ENCODE peak calls at places on chromosomes 5 and 9, in ten cellular contexts. One of them, this sample, is unnamed.

GRCh38 chr5:113224605-113225065 is 210.2 kb downstream of the TSSK1B start:
- DNase-seq in keratinocyte: no peak
- DNase-seq in AG10803: no peak
- DNase-seq in cardiac fibroblast: no peak
- DNase-seq in SK-N-SH: no peak
- DNase-seq in IMR-90: peak; percentile 61
- DNase-seq in dorsolateral prefrontal cortex: no peak
- DNase-seq in A549: no peak
- DNase-seq in lower lobe of right lung: no peak
- DNase-seq in adrenal gland: no peak
- DNase-seq in this sample: no peak

GRCh38 chr9:6975198-6975597 is 217.4 kb downstream of the KDM4C start:
- DNase-seq in keratinocyte: no peak
- DNase-seq in AG10803: no peak
- DNase-seq in cardiac fibroblast: no peak
- DNase-seq in SK-N-SH: no peak
- DNase-seq in IMR-90: no peak
- DNase-seq in dorsolateral prefrontal cortex: no peak
- DNase-seq in A549: no peak
- DNase-seq in lower lobe of right lung: no peak
- DNase-seq in adrenal gland: no peak
- DNase-seq in this sample: no peak

GRCh38 chr5:35061216-35061615 is 13.5 kb upstream of the AGXT2 start:
- DNase-seq in keratinocyte: no peak
- DNase-seq in AG10803: peak; percentile 54
- DNase-seq in cardiac fibroblast: peak; percentile 50
- DNase-seq in SK-N-SH: no peak
- DNase-seq in IMR-90: peak; percentile 48
- DNase-seq in dorsolateral prefrontal cortex: no peak
- DNase-seq in A549: no peak
- DNase-seq in lower lobe of right lung: no peak
- DNase-seq in adrenal gland: no peak
- DNase-seq in this sample: peak; percentile 46

GRCh38 chr5:45454114-45454513 is 242.1 kb downstream of the HCN1 start:
- DNase-seq in keratinocyte: no peak
- DNase-seq in AG10803: peak; percentile 12
- DNase-seq in cardiac fibroblast: peak; percentile 3
- DNase-seq in SK-N-SH: peak; percentile 28
- DNase-seq in IMR-90: peak; percentile 20
- DNase-seq in dorsolateral prefrontal cortex: peak; percentile 20
- DNase-seq in A549: peak; percentile 1
- DNase-seq in lower lobe of right lung: no peak
- DNase-seq in adrenal gland: peak; percentile 37
- DNase-seq in this sample: peak; percentile 2

GRCh38 chr5:88707216-88707965 is 175.6 kb downstream of the MEF2C start:
- DNase-seq in keratinocyte: no peak
- DNase-seq in AG10803: peak; percentile 43
- DNase-seq in cardiac fibroblast: no peak
- DNase-seq in SK-N-SH: no peak
- DNase-seq in IMR-90: peak; percentile 6
- DNase-seq in dorsolateral prefrontal cortex: no peak
- DNase-seq in A549: no peak
- DNase-seq in lower lobe of right lung: no peak
- DNase-seq in adrenal gland: no peak
- DNase-seq in this sample: no peak

GRCh38 chr5:169020102-169020501 is 280.8 kb downstream of the SLIT3 start:
- DNase-seq in keratinocyte: no peak
- DNase-seq in AG10803: peak; percentile 14
- DNase-seq in cardiac fibroblast: peak; percentile 34
- DNase-seq in SK-N-SH: peak; percentile 18
- DNase-seq in IMR-90: no peak
- DNase-seq in dorsolateral prefrontal cortex: no peak
- DNase-seq in A549: peak; percentile 58
- DNase-seq in lower lobe of right lung: no peak
- DNase-seq in adrenal gland: no peak
- DNase-seq in this sample: no peak

GRCh38 chr5:9927521-9927997 is 297.4 kb upstream of the TAS2R1 start:
- DNase-seq in keratinocyte: no peak
- DNase-seq in AG10803: peak; percentile 12
- DNase-seq in cardiac fibroblast: peak; percentile 69
- DNase-seq in SK-N-SH: no peak
- DNase-seq in IMR-90: peak; percentile 48
- DNase-seq in dorsolateral prefrontal cortex: no peak
- DNase-seq in A549: no peak
- DNase-seq in lower lobe of right lung: no peak
- DNase-seq in adrenal gland: no peak
- DNase-seq in this sample: peak; percentile 42

GRCh38 chr9:127778280-127779135 is at the start of gene SH2D3C:
- DNase-seq in keratinocyte: no peak
- DNase-seq in AG10803: no peak
- DNase-seq in cardiac fibroblast: peak; percentile 52
- DNase-seq in SK-N-SH: no peak
- DNase-seq in IMR-90: no peak
- DNase-seq in dorsolateral prefrontal cortex: no peak
- DNase-seq in A549: no peak
- DNase-seq in lower lobe of right lung: peak; percentile 63
- DNase-seq in adrenal gland: no peak
- DNase-seq in this sample: no peak

GRCh38 chr5:121681200-121681855 is 170.4 kb upstream of the FTMT start:
- DNase-seq in keratinocyte: no peak
- DNase-seq in AG10803: no peak
- DNase-seq in cardiac fibroblast: no peak
- DNase-seq in SK-N-SH: no peak
- DNase-seq in IMR-90: no peak
- DNase-seq in dorsolateral prefrontal cortex: no peak
- DNase-seq in A549: no peak
- DNase-seq in lower lobe of right lung: no peak
- DNase-seq in adrenal gland: no peak
- DNase-seq in this sample: no peak

GRCh38 chr9:109771796-109772525 is 8.0 kb upstream of the PALM2AKAP2 start:
- DNase-seq in keratinocyte: no peak
- DNase-seq in AG10803: peak; percentile 52
- DNase-seq in cardiac fibroblast: peak; percentile 55
- DNase-seq in SK-N-SH: no peak
- DNase-seq in IMR-90: peak; percentile 64
- DNase-seq in dorsolateral prefrontal cortex: no peak
- DNase-seq in A549: no peak
- DNase-seq in lower lobe of right lung: no peak
- DNase-seq in adrenal gland: no peak
- DNase-seq in this sample: no peak

GRCh38 chr9:801399-802071 is 40.0 kb upstream of the DMRT1 start:
- DNase-seq in keratinocyte: peak; percentile 15
- DNase-seq in AG10803: peak; percentile 10
- DNase-seq in cardiac fibroblast: peak; percentile 66
- DNase-seq in SK-N-SH: no peak
- DNase-seq in IMR-90: peak; percentile 97
- DNase-seq in dorsolateral prefrontal cortex: no peak
- DNase-seq in A549: no peak
- DNase-seq in lower lobe of right lung: no peak
- DNase-seq in adrenal gland: no peak
- DNase-seq in this sample: peak; percentile 6

GRCh38 chr9:20307662-20308061 is 314.6 kb downstream of the MLLT3 start:
- DNase-seq in keratinocyte: no peak
- DNase-seq in AG10803: no peak
- DNase-seq in cardiac fibroblast: no peak
- DNase-seq in SK-N-SH: no peak
- DNase-seq in IMR-90: no peak
- DNase-seq in dorsolateral prefrontal cortex: no peak
- DNase-seq in A549: no peak
- DNase-seq in lower lobe of right lung: no peak
- DNase-seq in adrenal gland: no peak
- DNase-seq in this sample: no peak

GRCh38 chr5:71013575-71013974 is 11.6 kb downstream of the NAIP start:
- DNase-seq in keratinocyte: no peak
- DNase-seq in AG10803: no peak
- DNase-seq in cardiac fibroblast: no peak
- DNase-seq in SK-N-SH: no peak
- DNase-seq in IMR-90: no peak
- DNase-seq in dorsolateral prefrontal cortex: no peak
- DNase-seq in A549: peak; percentile 23
- DNase-seq in lower lobe of right lung: no peak
- DNase-seq in adrenal gland: no peak
- DNase-seq in this sample: no peak

GRCh38 chr5:75567710-75568109 is 43.5 kb upstream of the ANKDD1B start:
- DNase-seq in keratinocyte: no peak
- DNase-seq in AG10803: no peak
- DNase-seq in cardiac fibroblast: peak; percentile 35
- DNase-seq in SK-N-SH: no peak
- DNase-seq in IMR-90: peak; percentile 64
- DNase-seq in dorsolateral prefrontal cortex: no peak
- DNase-seq in A549: peak; percentile 53
- DNase-seq in lower lobe of right lung: no peak
- DNase-seq in adrenal gland: no peak
- DNase-seq in this sample: peak; percentile 48

GRCh38 chr9:103183569-103184191 is 188.5 kb downstream of the CYLC2 start:
- DNase-seq in keratinocyte: no peak
- DNase-seq in AG10803: no peak
- DNase-seq in cardiac fibroblast: no peak
- DNase-seq in SK-N-SH: peak; percentile 42
- DNase-seq in IMR-90: no peak
- DNase-seq in dorsolateral prefrontal cortex: no peak
- DNase-seq in A549: peak; percentile 13
- DNase-seq in lower lobe of right lung: no peak
- DNase-seq in adrenal gland: no peak
- DNase-seq in this sample: no peak

GRCh38 chr5:14366763-14367162 is 214.8 kb upstream of the OTULINL start:
- DNase-seq in keratinocyte: no peak
- DNase-seq in AG10803: no peak
- DNase-seq in cardiac fibroblast: no peak
- DNase-seq in SK-N-SH: no peak
- DNase-seq in IMR-90: no peak
- DNase-seq in dorsolateral prefrontal cortex: no peak
- DNase-seq in A549: no peak
- DNase-seq in lower lobe of right lung: no peak
- DNase-seq in adrenal gland: no peak
- DNase-seq in this sample: no peak

DNA sequence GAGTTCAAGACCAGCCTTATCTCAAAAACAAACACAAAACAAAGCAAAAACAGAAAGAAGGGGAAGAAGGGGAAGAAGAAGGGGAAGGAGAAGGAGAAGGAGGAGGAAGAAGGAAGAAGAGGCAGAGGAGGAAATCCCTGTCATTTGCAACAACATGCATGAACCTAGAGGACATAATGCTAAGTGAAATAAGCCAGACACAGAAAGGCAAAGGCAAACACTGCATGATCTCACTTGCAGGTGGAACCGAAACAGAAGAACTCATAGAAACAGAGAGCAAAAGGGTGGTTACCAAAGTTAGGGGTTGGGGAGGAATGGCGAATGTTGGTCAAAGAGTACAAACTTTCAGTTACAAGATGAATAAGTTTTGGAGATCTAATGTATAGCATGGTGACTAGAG is 135.4 kb downstream of the UGCG start:
- DNase-seq in keratinocyte: no peak
- DNase-seq in AG10803: no peak
- DNase-seq in cardiac fibroblast: no peak
- DNase-seq in SK-N-SH: no peak
- DNase-seq in IMR-90: no peak
- DNase-seq in dorsolateral prefrontal cortex: no peak
- DNase-seq in A549: no peak
- DNase-seq in lower lobe of right lung: no peak
- DNase-seq in adrenal gland: no peak
- DNase-seq in this sample: no peak
- H3K4me3 ChIP-seq in keratinocyte: no peak overlapping the region
- H3K4me3 ChIP-seq in AG10803: no peak overlapping the region
- H3K4me3 ChIP-seq in cardiac fibroblast: no peak overlapping the region
- H3K4me3 ChIP-seq in SK-N-SH: no peak overlapping the region
- H3K4me3 ChIP-seq in IMR-90: no peak overlapping the region
- H3K4me3 ChIP-seq in dorsolateral prefrontal cortex: no peak overlapping the region
- H3K4me3 ChIP-seq in A549: no peak overlapping the region
- H3K4me3 ChIP-seq in lower lobe of right lung: no peak overlapping the region
- H3K4me3 ChIP-seq in adrenal gland: no peak overlapping the region
- H3K4me3 ChIP-seq in this sample: no peak overlapping the region

DNA sequence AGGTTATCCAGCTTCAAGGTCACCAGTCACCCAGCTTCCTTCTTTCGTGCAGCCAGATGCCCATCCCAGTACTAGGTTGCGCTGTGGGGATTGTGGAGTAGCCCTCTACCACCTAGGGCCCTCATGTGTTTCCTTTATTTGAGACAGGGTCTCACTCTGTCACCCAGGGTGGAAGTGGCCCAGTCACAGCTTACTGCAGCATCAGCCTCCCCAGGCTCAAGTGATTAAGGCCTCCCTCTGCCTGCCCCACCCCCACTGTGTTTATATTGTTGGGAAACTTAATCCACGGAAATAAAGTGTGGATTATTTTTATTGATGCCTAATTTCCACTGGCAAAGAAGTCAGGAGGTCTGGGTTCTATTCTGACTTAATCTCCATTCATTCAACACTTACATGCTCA is 4.3 kb downstream of the IL17B start:
- DNase-seq in keratinocyte: no peak
- DNase-seq in AG10803: no peak
- DNase-seq in cardiac fibroblast: no peak
- DNase-seq in SK-N-SH: peak; percentile 17
- DNase-seq in IMR-90: no peak
- DNase-seq in dorsolateral prefrontal cortex: no peak
- DNase-seq in A549: no peak
- DNase-seq in lower lobe of right lung: no peak
- DNase-seq in adrenal gland: no peak
- DNase-seq in this sample: no peak
- TF ChIP-seq CTCF in keratinocyte: no peak
- TF ChIP-seq CTCF in AG10803: no peak
- TF ChIP-seq CTCF in cardiac fibroblast: no peak
- TF ChIP-seq CTCF in SK-N-SH: no peak
- TF ChIP-seq CTCF in IMR-90: no peak
- TF ChIP-seq CTCF in dorsolateral prefrontal cortex: no peak
- TF ChIP-seq CTCF in A549: no peak
- TF ChIP-seq CTCF in lower lobe of right lung: no peak
- TF ChIP-seq CTCF in adrenal gland: no peak
- TF ChIP-seq CTCF in this sample: no peak

DNA sequence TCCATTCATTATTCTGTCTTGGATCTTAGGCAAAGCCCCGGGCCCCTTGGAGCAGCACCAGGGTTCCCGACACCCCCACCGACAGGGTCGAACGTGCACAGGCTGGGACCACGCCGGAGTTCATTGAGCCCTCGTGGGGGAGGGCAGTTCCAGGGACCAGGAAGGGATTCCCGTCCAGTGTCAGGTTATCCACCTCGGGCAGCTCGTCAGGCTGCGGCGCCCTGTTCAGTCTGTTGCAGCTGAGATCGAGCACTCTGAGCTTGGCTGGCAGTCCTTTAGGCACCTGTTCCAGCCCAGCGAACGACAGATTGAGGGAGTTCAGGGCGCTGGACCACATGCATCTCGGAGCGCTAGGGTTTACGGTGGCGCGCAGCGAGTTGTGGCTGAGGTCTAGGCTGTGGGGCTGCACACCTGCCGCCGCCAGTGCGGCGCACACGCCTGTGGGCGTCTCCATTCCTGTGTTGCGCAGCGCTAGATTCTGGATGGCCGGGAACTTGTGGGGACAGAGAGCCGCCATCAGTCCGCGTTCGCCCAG is 1.1 kb downstream of the CD14 start:
- DNase-seq in keratinocyte: no peak
- DNase-seq in AG10803: no peak
- DNase-seq in cardiac fibroblast: no peak
- DNase-seq in SK-N-SH: no peak
- DNase-seq in IMR-90: no peak
- DNase-seq in dorsolateral prefrontal cortex: no peak
- DNase-seq in A549: no peak
- DNase-seq in lower lobe of right lung: no peak
- DNase-seq in adrenal gland: no peak
- DNase-seq in this sample: no peak
- H3K4me3 ChIP-seq in keratinocyte: peak overlapping the region; percentile 75
- H3K4me3 ChIP-seq in AG10803: peak overlapping the region; percentile 59
- H3K4me3 ChIP-seq in cardiac fibroblast: peak overlapping the region; percentile 40
- H3K4me3 ChIP-seq in SK-N-SH: no peak overlapping the region
- H3K4me3 ChIP-seq in IMR-90: peak overlapping the region; percentile 30
- H3K4me3 ChIP-seq in dorsolateral prefrontal cortex: peak overlapping the region; percentile 46
- H3K4me3 ChIP-seq in A549: no peak overlapping the region
- H3K4me3 ChIP-seq in lower lobe of right lung: peak overlapping the region; percentile 67
- H3K4me3 ChIP-seq in adrenal gland: peak overlapping the region; percentile 78
- H3K4me3 ChIP-seq in this sample: peak overlapping the region; percentile 40

GRCh38 chr9:97366889-97367288 is 45.0 kb upstream of the TDRD7 start:
- DNase-seq in keratinocyte: no peak
- DNase-seq in AG10803: no peak
- DNase-seq in cardiac fibroblast: no peak
- DNase-seq in SK-N-SH: no peak
- DNase-seq in IMR-90: no peak
- DNase-seq in dorsolateral prefrontal cortex: no peak
- DNase-seq in A549: no peak
- DNase-seq in lower lobe of right lung: no peak
- DNase-seq in adrenal gland: no peak
- DNase-seq in this sample: no peak
- TF ChIP-seq CTCF in keratinocyte: no peak
- TF ChIP-seq CTCF in AG10803: no peak
- TF ChIP-seq CTCF in cardiac fibroblast: no peak
- TF ChIP-seq CTCF in SK-N-SH: no peak
- TF ChIP-seq CTCF in IMR-90: no peak
- TF ChIP-seq CTCF in dorsolateral prefrontal cortex: no peak
- TF ChIP-seq CTCF in A549: no peak
- TF ChIP-seq CTCF in lower lobe of right lung: no peak
- TF ChIP-seq CTCF in adrenal gland: no peak
- TF ChIP-seq CTCF in this sample: no peak

This sample was measured in foreskin fibroblast.